ENCODE peak calls at places on chromosomes 13 and 19, in ten cellular contexts. U, M, X, E, Y, N, P, K, D and J are unnamed samples.

GRCh38 chr13:20492641-20493040 is 33.0 kb downstream of the CRYL1 start:
- DNase-seq in Y (peak; percentile 72), N (peak; percentile 55), U (peak; percentile 27), D (no peak), P (peak; percentile 65), M (peak; percentile 22), E (peak; percentile 63), K (peak; percentile 3), X (no peak), J (peak; percentile 75)

GRCh38 chr19:28426902-28427232 is 786.1 kb downstream of the UQCRFS1 start:
- DNase-seq in U (no peak), X (no peak), Y (peak; percentile 5), K (no peak), D (no peak), E (peak; percentile 94), N (no peak), P (peak; percentile 60), M (peak; percentile 42), J (no peak)

GRCh38 chr13:114058051-114058867 is 74.2 kb downstream of the RASA3 start:
- DNase-seq in M (no peak), N (no peak), X (no peak), Y (no peak), E (no peak), P (no peak), D (no peak), K (no peak), U (no peak), J (no peak)

GRCh38 chr13:77580748-77581147 is 45.2 kb downstream of the SCEL start:
- DNase-seq in M (no peak), P (no peak), U (no peak), K (no peak), Y (no peak), E (no peak), X (no peak), D (no peak), N (no peak), J (no peak)

GRCh38 chr19:1624458-1624857 is 19.2 kb upstream of the UQCR11 start:
- DNase-seq in X (no peak), U (peak; percentile 43), E (peak; percentile 52), M (peak; percentile 45), D (peak; percentile 23), N (peak; percentile 59), Y (peak; percentile 78), K (no peak), P (peak; percentile 42), J (peak; percentile 47)

GRCh38 chr19:18373407-18373891 is 12.5 kb upstream of the GDF15 start:
- DNase-seq in D (no peak), X (no peak), U (no peak), M (no peak), Y (no peak), E (no peak), N (no peak), P (no peak), K (no peak), J (no peak)

GRCh38 chr13:20303636-20304035 is 71.5 kb upstream of the GJB6 start:
- DNase-seq in N (no peak), P (no peak), D (no peak), K (no peak), X (no peak), E (peak; percentile 5), U (no peak), M (no peak), Y (no peak), J (no peak)

GRCh38 chr13:101499406-101499805 is 46.9 kb downstream of the ITGBL1 start:
- DNase-seq in M (no peak), U (no peak), P (peak; percentile 72), K (no peak), N (no peak), X (no peak), E (no peak), D (no peak), Y (no peak), J (peak; percentile 33)

GRCh38 chr13:37148501-37148900 is 43.0 kb upstream of the CSNK1A1L start:
- DNase-seq in M (no peak), U (no peak), E (no peak), P (peak; percentile 38), D (no peak), X (no peak), N (no peak), K (no peak), Y (peak; percentile 92), J (peak; percentile 32)

GRCh38 chr13:35164324-35164932 is 222.4 kb downstream of the NBEA start:
- DNase-seq in X (no peak), D (no peak), U (peak; percentile 15), M (peak; percentile 57), N (no peak), K (no peak), E (peak; percentile 2), Y (peak; percentile 72), P (peak; percentile 56), J (peak; percentile 54)

GRCh38 chr13:67383358-67383757 is 153.2 kb upstream of the PCDH9 start:
- DNase-seq in U (no peak), E (no peak), Y (peak; percentile 21), D (no peak), M (peak; percentile 55), X (no peak), P (peak; percentile 7), N (no peak), K (no peak), J (peak; percentile 57)

GRCh38 chr19:38417544-38418506 is 8.2 kb downstream of the RASGRP4 start:
- DNase-seq in N (peak; percentile 74), Y (peak; percentile 89), M (peak; percentile 43), E (peak; percentile 61), D (no peak), K (no peak), X (no peak), U (peak; percentile 66), P (no peak), J (peak; percentile 26)

GRCh38 chr13:95300625-95301134 is 571 bp downstream of the ABCC4 start:
- DNase-seq in D (no peak), P (peak; percentile 60), M (peak; percentile 38), X (peak; percentile 23), E (peak; percentile 42), U (peak; percentile 23), K (peak; percentile 17), Y (peak; percentile 95), N (peak; percentile 50), J (peak; percentile 57)

GRCh38 chr19:5040544-5041167 is 71.7 kb downstream of the KDM4B start:
- DNase-seq in P (no peak), D (no peak), N (no peak), Y (no peak), E (no peak), M (no peak), K (no peak), U (no peak), X (no peak), J (no peak)